ENCODE peak calls at places on chromosomes 12 and 14, in four cellular contexts. F, K, X and W are unnamed samples. For H3K9me3, the result is how much of the 10 kb centered on the place peaks cover.

GRCh38 chr12:124008629-124009028 is 35.6 kb downstream of the ZNF664 start:
- DNase-seq in X (no peak), K (no peak), F (no peak), W (no peak)

GRCh38 chr12:91178139-91178561 is 4.5 kb downstream of the DCN start:
- DNase-seq in X (peak), K (no peak), F (peak), W (no peak)

GRCh38 chr14:96586921-96587822 is 85.0 kb downstream of the PAPOLA start:
- DNase-seq in F (no peak), K (no peak), X (no peak), W (no peak)

GRCh38 chr12:117599849-117600248 is 238.4 kb upstream of the NOS1 start:
- DNase-seq in F (no peak), X (no peak), K (no peak), W (no peak)

GRCh38 chr14:91138511-91139359 is 24.9 kb downstream of the DGLUCY start:
- DNase-seq in F (peak), K (no peak), X (no peak), W (no peak)

GRCh38 chr12:56117778-56118687 is at the start of gene ZC3H10:
- DNase-seq in F (peak), X (peak), K (peak), W (peak)

GRCh38 chr12:50790081-50790480 is 26.2 kb downstream of the ATF1 start:
- DNase-seq in K (no peak), F (no peak), X (no peak), W (no peak)

GRCh38 chr12:30440826-30441602 is 254.7 kb downstream of the IPO8 start:
- DNase-seq in K (no peak), F (peak), X (no peak), W (no peak)

GRCh38 chr12:125092872-125093680 is 27.8 kb downstream of the AACS start:
- DNase-seq in F (peak), K (no peak), X (peak), W (no peak)

GRCh38 chr12:71958993-71959588 is 20.4 kb downstream of the TPH2 start:
- DNase-seq in K (no peak), X (no peak), F (peak), W (no peak)

GRCh38 chr12:109302358-109302757 is 6.7 kb downstream of the FOXN4 start:
- DNase-seq in X (no peak), F (no peak), K (no peak), W (no peak)

GRCh38 chr12:32322354-32322753 is 77.0 kb upstream of the FGD4 start:
- DNase-seq in K (no peak), F (no peak), X (no peak), W (no peak)

GRCh38 chr14:63134801-63135200 is 69.4 kb upstream of the RHOJ start:
- DNase-seq in F (peak), X (no peak), K (no peak), W (no peak)

GRCh38 chr12:89988156-89988555 is 279.5 kb upstream of the ATP2B1 start:
- DNase-seq in F (peak), K (no peak), X (no peak), W (no peak)

GRCh38 chr12:131896080-131896810 is 1.8 kb downstream of the ULK1 start:
- DNase-seq in K (peak), X (peak), F (peak), W (peak)

GRCh38 chr14:32083315-32083624 is 6.2 kb downstream of the ARHGAP5 start:
- DNase-seq in X (no peak), K (no peak), F (no peak), W (no peak)

GRCh38 chr14:32087173-32087861 is 10.2 kb downstream of the ARHGAP5 start:
- DNase-seq in K (no peak), X (no peak), F (peak), W (no peak)

GRCh38 chr14:32083789-32084188 is 6.7 kb downstream of the ARHGAP5 start:
- DNase-seq in F (no peak), X (no peak), K (no peak), W (no peak)

GRCh38 chr14:32085845-32086383 is 8.8 kb downstream of the ARHGAP5 start:
- DNase-seq in F (no peak), X (no peak), K (no peak), W (no peak)

DNA sequence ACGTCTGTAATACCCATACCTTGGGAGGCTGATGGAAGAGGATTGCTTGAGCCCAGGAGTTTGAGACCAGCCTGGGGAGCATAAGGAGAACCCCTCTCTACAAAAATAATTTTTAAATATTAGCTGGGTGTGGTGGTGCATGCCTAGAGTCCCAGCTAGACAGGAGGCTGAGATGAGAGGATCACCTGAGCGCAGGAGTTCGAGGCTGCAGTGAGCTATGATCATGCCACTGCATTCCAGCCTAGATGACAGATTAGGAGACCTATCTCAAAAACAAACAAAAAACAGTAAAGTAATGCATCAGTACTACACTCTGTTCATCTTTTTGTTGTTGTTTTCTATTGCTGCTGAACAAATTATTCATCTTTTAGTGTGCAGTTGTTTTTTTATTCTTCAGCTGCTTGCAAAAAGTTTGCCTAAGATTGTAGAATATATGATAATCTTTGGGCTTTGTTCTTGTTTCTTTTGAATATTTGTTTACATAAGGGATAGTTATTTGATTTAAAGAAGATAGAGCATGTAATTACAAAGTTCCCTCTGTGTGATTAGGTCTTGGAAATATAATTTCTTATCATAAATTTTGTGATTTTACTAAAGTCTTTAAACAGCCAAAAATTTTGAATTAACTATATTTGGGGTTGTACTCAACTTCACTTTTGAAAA is 8.2 kb downstream of the ARHGAP5 start:
- DNase-seq in X (no peak), K (no peak), F (no peak), W (no peak)
- H3K27ac ChIP-seq in X (no peak), K (no peak), F (no peak), W (no peak)

DNA sequence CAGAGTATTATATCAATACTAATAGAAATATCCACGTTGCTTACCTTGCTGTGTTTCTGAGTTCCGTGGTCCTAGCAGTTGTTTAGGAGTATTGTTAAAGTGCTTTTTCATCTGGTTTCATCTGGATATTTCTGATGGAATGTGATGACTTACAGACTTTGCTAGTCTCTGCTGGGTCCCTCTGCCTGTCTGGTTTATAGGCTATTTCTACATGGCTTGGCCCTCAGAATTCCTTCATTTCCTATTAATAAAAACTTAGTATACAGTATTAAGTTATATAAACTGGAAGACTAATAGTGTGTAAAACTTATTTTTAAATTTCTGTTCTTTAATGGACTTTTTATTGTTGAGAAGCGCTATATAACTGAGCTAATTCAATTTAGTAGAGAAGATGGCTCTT is at the start of gene SMCO3:
- DNase-seq in K (no peak), F (peak), X (no peak), W (no peak)
- H3K4me3 ChIP-seq in K (no peak), F (no peak), X (no peak), W (no peak)

GRCh38 chr12:132951649-132952048 is 4.5 kb downstream of the ZNF605 start:
- DNase-seq in F (no peak), K (no peak), X (no peak), W (no peak)

GRCh38 chr12:132950844-132951535 is 5.1 kb downstream of the ZNF605 start:
- DNase-seq in X (no peak), K (no peak), F (no peak), W (peak)

GRCh38 chr12:132953163-132953425 is 3.0 kb downstream of the ZNF605 start:
- DNase-seq in K (no peak), F (no peak), X (no peak), W (peak)

GRCh38 chr12:132953771-132954170 is 2.3 kb downstream of the ZNF605 start:
- DNase-seq in F (no peak), X (no peak), K (no peak), W (peak)

GRCh38 chr12:132952371-132953162 is 3.5 kb downstream of the ZNF605 start:
- DNase-seq in X (no peak), K (no peak), F (no peak), W (peak)
- H3K9me3 ChIP-seq in X (under half), K (half or more), F (under half), W (under half)

DNA sequence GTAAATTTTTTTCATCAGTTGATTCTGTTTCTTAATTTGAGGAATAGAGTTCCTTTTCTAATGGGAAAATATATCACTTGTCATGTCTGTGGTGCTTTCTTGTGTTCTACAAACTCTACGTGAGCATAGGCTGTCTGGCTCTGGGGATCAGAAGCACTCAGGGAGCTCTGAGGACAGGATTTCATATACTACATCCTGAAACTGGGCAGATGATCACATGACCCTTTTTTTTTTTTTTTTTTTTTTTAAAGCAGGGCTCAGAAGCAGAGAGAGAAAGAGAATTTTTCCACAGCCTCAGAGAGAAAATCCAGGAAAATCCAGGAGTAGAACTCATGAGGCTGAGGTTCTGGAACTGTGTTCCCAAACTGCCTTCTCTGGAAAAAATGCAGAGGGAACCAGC is 183.3 kb upstream of the HIF1A start:
- DNase-seq in X (no peak), K (no peak), F (peak), W (no peak)
- H3K27ac ChIP-seq in X (no peak), K (no peak), F (peak), W (no peak)

GRCh38 chr12:14153803-14154202 is 172.4 kb upstream of the GRIN2B start:
- DNase-seq in X (no peak), K (no peak), F (no peak), W (no peak)

GRCh38 chr12:14156606-14157005 is 175.2 kb upstream of the GRIN2B start:
- DNase-seq in K (no peak), X (no peak), F (no peak), W (no peak)

DNA sequence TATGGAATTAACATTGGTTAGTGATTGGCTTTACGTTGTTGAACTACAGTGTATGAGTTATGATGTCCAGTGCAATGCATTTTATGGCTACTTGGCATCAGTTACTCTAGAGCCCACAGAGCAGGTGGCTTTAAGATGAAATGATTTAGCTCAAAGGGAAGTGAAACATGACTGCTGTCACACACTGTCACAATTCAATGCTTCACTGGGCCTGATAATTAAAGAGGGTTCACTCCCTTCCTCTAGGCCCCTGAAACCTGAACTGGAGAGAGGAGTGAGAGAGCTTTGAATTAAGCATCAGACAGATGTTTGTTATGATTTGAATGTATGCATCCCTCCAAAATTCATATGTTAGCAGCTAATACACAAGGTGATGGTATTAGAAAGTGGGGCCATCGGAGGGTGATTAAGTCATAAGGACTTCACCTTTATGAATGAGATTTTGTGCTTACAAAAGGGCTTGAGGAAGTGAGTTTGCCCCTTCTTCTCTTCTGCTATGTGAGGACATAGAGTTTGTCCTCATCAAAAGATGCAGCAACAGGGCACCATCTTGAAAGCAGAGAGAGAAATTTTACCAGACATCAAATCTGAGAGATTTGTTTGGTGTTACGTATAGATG is 175.8 kb upstream of the GRIN2B start:
- DNase-seq in K (no peak), F (no peak), X (no peak), W (no peak)
- H3K4me3 ChIP-seq in K (no peak), F (no peak), X (no peak), W (no peak)

GRCh38 chr12:12648951-12649650 is 37.4 kb downstream of the CREBL2 start:
- DNase-seq in K (no peak), X (no peak), F (no peak), W (no peak)
- H3K9me3 ChIP-seq in K (under half), X (under half), F (under half), W (under half)

GRCh38 chr12:46149905-46150304 is 118.9 kb downstream of the SLC38A1 start:
- DNase-seq in F (no peak), K (no peak), X (no peak), W (no peak)

GRCh38 chr12:46153267-46153872 is 115.5 kb downstream of the SLC38A1 start:
- DNase-seq in X (no peak), F (peak), K (no peak), W (no peak)

GRCh38 chr12:46154221-46154975 is 114.4 kb downstream of the SLC38A1 start:
- DNase-seq in F (peak), K (no peak), X (no peak), W (no peak)

GRCh38 chr12:46150735-46151134 is 118.1 kb downstream of the SLC38A1 start:
- DNase-seq in X (no peak), F (no peak), K (no peak), W (no peak)

DNA sequence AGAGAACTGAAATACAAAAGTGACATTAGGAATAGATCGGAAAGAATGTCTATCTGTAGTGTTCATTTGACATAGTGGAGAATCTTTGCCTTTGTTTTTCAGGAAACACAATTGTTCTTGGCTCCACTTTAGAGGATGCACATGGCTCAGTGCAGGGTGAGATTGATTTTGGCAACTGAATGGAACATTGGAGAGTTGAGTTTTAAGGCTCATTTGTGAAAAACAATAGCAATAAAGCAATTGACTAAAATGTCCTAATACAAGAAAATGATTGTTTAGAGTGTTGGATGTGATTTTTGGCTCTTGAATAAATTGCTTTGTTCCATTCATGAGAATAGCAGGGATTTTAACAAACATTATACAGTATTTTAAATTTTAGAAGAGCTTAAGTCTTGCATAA is 116.4 kb downstream of the SLC38A1 start:
- DNase-seq in F (no peak), X (no peak), K (no peak), W (no peak)
- H3K27ac ChIP-seq in F (no peak), X (no peak), K (no peak), W (no peak)

DNA sequence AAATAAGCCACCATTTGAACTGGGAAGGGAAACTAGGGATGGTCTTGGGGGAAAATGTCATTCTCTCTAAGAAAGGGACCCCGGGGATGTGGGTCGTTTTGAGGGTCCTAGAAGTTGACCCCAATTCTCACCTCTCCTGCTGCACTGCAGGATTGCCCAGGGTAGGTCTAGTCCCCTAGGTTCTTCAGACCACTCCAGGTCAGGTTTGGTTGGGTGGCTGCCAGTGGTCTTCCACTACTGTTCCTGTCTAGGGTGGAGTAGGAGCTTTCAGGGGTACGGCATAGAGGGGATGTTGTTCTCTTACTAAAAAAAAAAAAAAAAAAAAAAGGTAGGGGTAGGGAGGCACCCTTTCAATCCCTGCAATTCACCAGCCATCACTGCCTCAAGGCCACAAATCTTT is 7.3 kb downstream of the HOXC8 start:
- DNase-seq in X (peak), F (no peak), K (no peak), W (no peak)
- H3K4me3 ChIP-seq in X (peak), F (peak), K (no peak), W (peak)

GRCh38 chr12:14357496-14357895 is 8.0 kb upstream of the ATF7IP start:
- DNase-seq in K (no peak), F (peak), X (no peak), W (no peak)

GRCh38 chr12:14356147-14356546 is 9.3 kb upstream of the ATF7IP start:
- DNase-seq in X (no peak), K (no peak), F (peak), W (no peak)
- H3K9me3 ChIP-seq in X (under half), K (under half), F (under half), W (under half)